ENCODE peak calls at places on chromosomes 3 and 15, in nine cellular contexts. One of them, this sample, is unnamed.

GRCh38 chr3:48367201-48367600 is 4.8 kb upstream of the FBXW12 start:
- DNase-seq in foreskin keratinocyte: no peak
- DNase-seq in hippocampal formation: no peak
- DNase-seq in cardiac fibroblast: no peak
- DNase-seq in aorta: no peak
- DNase-seq in HepG2: no peak
- DNase-seq in fibroblast of lung: no peak
- DNase-seq in Daoy: no peak
- DNase-seq in AG08395: no peak
- DNase-seq in this sample: no peak

GRCh38 chr3:41612853-41613252 is 349.1 kb downstream of the ULK4 start:
- DNase-seq in foreskin keratinocyte: no peak
- DNase-seq in hippocampal formation: no peak
- DNase-seq in cardiac fibroblast: no peak
- DNase-seq in aorta: no peak
- DNase-seq in HepG2: no peak
- DNase-seq in fibroblast of lung: no peak
- DNase-seq in Daoy: no peak
- DNase-seq in AG08395: no peak
- DNase-seq in this sample: no peak

GRCh38 chr3:184008161-184008560 is 9.5 kb downstream of the ABCC5 start:
- DNase-seq in foreskin keratinocyte: no peak
- DNase-seq in hippocampal formation: no peak
- DNase-seq in cardiac fibroblast: no peak
- DNase-seq in aorta: no peak
- DNase-seq in HepG2: no peak
- DNase-seq in fibroblast of lung: no peak
- DNase-seq in Daoy: no peak
- DNase-seq in AG08395: no peak
- DNase-seq in this sample: no peak

GRCh38 chr3:116048991-116049390 is 396.3 kb downstream of the LSAMP start:
- DNase-seq in foreskin keratinocyte: no peak
- DNase-seq in hippocampal formation: no peak
- DNase-seq in cardiac fibroblast: no peak
- DNase-seq in aorta: no peak
- DNase-seq in HepG2: no peak
- DNase-seq in fibroblast of lung: no peak
- DNase-seq in Daoy: no peak
- DNase-seq in AG08395: no peak
- DNase-seq in this sample: no peak

GRCh38 chr3:71972031-71972430 is 187.1 kb upstream of the PROK2 start:
- DNase-seq in foreskin keratinocyte: peak
- DNase-seq in hippocampal formation: no peak
- DNase-seq in cardiac fibroblast: no peak
- DNase-seq in aorta: no peak
- DNase-seq in HepG2: no peak
- DNase-seq in fibroblast of lung: no peak
- DNase-seq in Daoy: peak
- DNase-seq in AG08395: peak
- DNase-seq in this sample: no peak

GRCh38 chr3:172218350-172219323 is 179.3 kb downstream of the FNDC3B start:
- DNase-seq in foreskin keratinocyte: no peak
- DNase-seq in hippocampal formation: no peak
- DNase-seq in cardiac fibroblast: no peak
- DNase-seq in aorta: no peak
- DNase-seq in HepG2: no peak
- DNase-seq in fibroblast of lung: peak
- DNase-seq in Daoy: no peak
- DNase-seq in AG08395: no peak
- DNase-seq in this sample: peak

GRCh38 chr15:68469162-68470048 is 37.4 kb upstream of the ITGA11 start:
- DNase-seq in foreskin keratinocyte: no peak
- DNase-seq in hippocampal formation: no peak
- DNase-seq in cardiac fibroblast: no peak
- DNase-seq in aorta: no peak
- DNase-seq in HepG2: no peak
- DNase-seq in fibroblast of lung: peak
- DNase-seq in Daoy: no peak
- DNase-seq in AG08395: peak
- DNase-seq in this sample: peak

GRCh38 chr15:78682693-78683410 is 41.8 kb upstream of the CHRNB4 start:
- DNase-seq in foreskin keratinocyte: no peak
- DNase-seq in hippocampal formation: no peak
- DNase-seq in cardiac fibroblast: no peak
- DNase-seq in aorta: peak
- DNase-seq in HepG2: no peak
- DNase-seq in fibroblast of lung: no peak
- DNase-seq in Daoy: no peak
- DNase-seq in AG08395: no peak
- DNase-seq in this sample: no peak

GRCh38 chr3:50259432-50260026 is 9.4 kb upstream of the SEMA3B start:
- DNase-seq in foreskin keratinocyte: no peak
- DNase-seq in hippocampal formation: no peak
- DNase-seq in cardiac fibroblast: no peak
- DNase-seq in aorta: no peak
- DNase-seq in HepG2: no peak
- DNase-seq in fibroblast of lung: no peak
- DNase-seq in Daoy: no peak
- DNase-seq in AG08395: no peak
- DNase-seq in this sample: no peak

GRCh38 chr15:51144021-51144532 is 49.4 kb upstream of the TNFAIP8L3 start:
- DNase-seq in foreskin keratinocyte: peak
- DNase-seq in hippocampal formation: no peak
- DNase-seq in cardiac fibroblast: peak
- DNase-seq in aorta: no peak
- DNase-seq in HepG2: no peak
- DNase-seq in fibroblast of lung: peak
- DNase-seq in Daoy: peak
- DNase-seq in AG08395: peak
- DNase-seq in this sample: peak

GRCh38 chr15:42696626-42697025 is 40.3 kb downstream of the CDAN1 start:
- DNase-seq in foreskin keratinocyte: no peak
- DNase-seq in hippocampal formation: no peak
- DNase-seq in cardiac fibroblast: no peak
- DNase-seq in aorta: no peak
- DNase-seq in HepG2: no peak
- DNase-seq in fibroblast of lung: no peak
- DNase-seq in Daoy: no peak
- DNase-seq in AG08395: no peak
- DNase-seq in this sample: no peak

GRCh38 chr3:123353227-123353851 is 95.6 kb downstream of the ADCY5 start:
- DNase-seq in foreskin keratinocyte: no peak
- DNase-seq in hippocampal formation: no peak
- DNase-seq in cardiac fibroblast: no peak
- DNase-seq in aorta: peak
- DNase-seq in HepG2: no peak
- DNase-seq in fibroblast of lung: no peak
- DNase-seq in Daoy: no peak
- DNase-seq in AG08395: no peak
- DNase-seq in this sample: no peak

This sample was measured in endothelial cell of umbilical vein.